ENCODE peak calls at places on chromosome 13, in eight cellular contexts. One of them, this sample, is unnamed.

GRCh38 chr13:101556676-101557121 is 104.2 kb downstream of the ITGBL1 start:
- DNase-seq in heart right ventricle: no peak
- DNase-seq in AG04450: no peak
- DNase-seq in CD4-positive, alpha-beta T cell: no peak
- DNase-seq in fibroblast of mammary gland: peak
- DNase-seq in body of pancreas: no peak
- DNase-seq in GM10248: no peak
- DNase-seq in uterus: no peak
- DNase-seq in this sample: no peak

GRCh38 chr13:100176781-100177389 is 88.0 kb downstream of the PCCA start:
- DNase-seq in uterus: no peak
- DNase-seq in AG04450: peak
- DNase-seq in GM10248: no peak
- DNase-seq in fibroblast of mammary gland: peak
- DNase-seq in CD4-positive, alpha-beta T cell: no peak
- DNase-seq in heart right ventricle: no peak
- DNase-seq in body of pancreas: no peak
- DNase-seq in this sample: no peak

GRCh38 chr13:79870123-79870522 is 389.2 kb downstream of the NDFIP2 start:
- DNase-seq in uterus: no peak
- DNase-seq in AG04450: no peak
- DNase-seq in CD4-positive, alpha-beta T cell: no peak
- DNase-seq in GM10248: no peak
- DNase-seq in fibroblast of mammary gland: peak
- DNase-seq in body of pancreas: no peak
- DNase-seq in heart right ventricle: no peak
- DNase-seq in this sample: no peak

GRCh38 chr13:27280009-27280646 is 9.5 kb downstream of the RASL11A start:
- DNase-seq in CD4-positive, alpha-beta T cell: no peak
- DNase-seq in heart right ventricle: no peak
- DNase-seq in GM10248: no peak
- DNase-seq in fibroblast of mammary gland: no peak
- DNase-seq in body of pancreas: no peak
- DNase-seq in AG04450: no peak
- DNase-seq in uterus: no peak
- DNase-seq in this sample: no peak

GRCh38 chr13:74299688-74300087 is 165.5 kb upstream of the KLF12 start:
- DNase-seq in uterus: no peak
- DNase-seq in AG04450: no peak
- DNase-seq in body of pancreas: no peak
- DNase-seq in CD4-positive, alpha-beta T cell: no peak
- DNase-seq in GM10248: no peak
- DNase-seq in fibroblast of mammary gland: no peak
- DNase-seq in heart right ventricle: no peak
- DNase-seq in this sample: no peak

GRCh38 chr13:44365008-44365407 is 8.6 kb upstream of the SERP2 start:
- DNase-seq in AG04450: peak
- DNase-seq in uterus: no peak
- DNase-seq in fibroblast of mammary gland: peak
- DNase-seq in body of pancreas: no peak
- DNase-seq in heart right ventricle: no peak
- DNase-seq in CD4-positive, alpha-beta T cell: no peak
- DNase-seq in GM10248: no peak
- DNase-seq in this sample: no peak

GRCh38 chr13:99725644-99726043 is 224.4 kb downstream of the TM9SF2 start:
- DNase-seq in body of pancreas: no peak
- DNase-seq in AG04450: no peak
- DNase-seq in heart right ventricle: no peak
- DNase-seq in CD4-positive, alpha-beta T cell: no peak
- DNase-seq in GM10248: no peak
- DNase-seq in uterus: no peak
- DNase-seq in fibroblast of mammary gland: no peak
- DNase-seq in this sample: no peak

GRCh38 chr13:63541336-63541735 is 2125.7 kb upstream of the PCDH20 start:
- DNase-seq in body of pancreas: no peak
- DNase-seq in AG04450: no peak
- DNase-seq in GM10248: no peak
- DNase-seq in uterus: no peak
- DNase-seq in heart right ventricle: no peak
- DNase-seq in CD4-positive, alpha-beta T cell: no peak
- DNase-seq in fibroblast of mammary gland: no peak
- DNase-seq in this sample: no peak

GRCh38 chr13:73715910-73716257 is 418.3 kb downstream of the KLF12 start:
- DNase-seq in GM10248: peak
- DNase-seq in fibroblast of mammary gland: no peak
- DNase-seq in body of pancreas: no peak
- DNase-seq in AG04450: no peak
- DNase-seq in uterus: no peak
- DNase-seq in CD4-positive, alpha-beta T cell: no peak
- DNase-seq in heart right ventricle: no peak
- DNase-seq in this sample: peak

GRCh38 chr13:76481738-76482137 is 404.5 kb downstream of the KCTD12 start:
- DNase-seq in CD4-positive, alpha-beta T cell: no peak
- DNase-seq in fibroblast of mammary gland: no peak
- DNase-seq in body of pancreas: no peak
- DNase-seq in AG04450: no peak
- DNase-seq in GM10248: no peak
- DNase-seq in uterus: no peak
- DNase-seq in heart right ventricle: no peak
- DNase-seq in this sample: no peak

GRCh38 chr13:113981611-113982295 is 7.9 kb upstream of the C13orf46 start:
- DNase-seq in GM10248: no peak
- DNase-seq in CD4-positive, alpha-beta T cell: no peak
- DNase-seq in fibroblast of mammary gland: no peak
- DNase-seq in body of pancreas: no peak
- DNase-seq in heart right ventricle: no peak
- DNase-seq in AG04450: no peak
- DNase-seq in uterus: peak
- DNase-seq in this sample: no peak

GRCh38 chr13:28268800-28269223 is 130.5 kb downstream of the PAN3 start:
- DNase-seq in uterus: no peak
- DNase-seq in body of pancreas: no peak
- DNase-seq in CD4-positive, alpha-beta T cell: no peak
- DNase-seq in GM10248: peak
- DNase-seq in AG04450: no peak
- DNase-seq in fibroblast of mammary gland: no peak
- DNase-seq in heart right ventricle: no peak
- DNase-seq in this sample: peak

GRCh38 chr13:102399791-102400618 is 1.8 kb downstream of the FGF14 start:
- DNase-seq in heart right ventricle: peak
- DNase-seq in AG04450: no peak
- DNase-seq in GM10248: peak
- DNase-seq in fibroblast of mammary gland: peak
- DNase-seq in uterus: no peak
- DNase-seq in body of pancreas: peak
- DNase-seq in CD4-positive, alpha-beta T cell: no peak
- DNase-seq in this sample: peak

GRCh38 chr13:74866151-74866550 is 615.8 kb downstream of the TBC1D4 start:
- DNase-seq in body of pancreas: no peak
- DNase-seq in fibroblast of mammary gland: no peak
- DNase-seq in GM10248: no peak
- DNase-seq in AG04450: no peak
- DNase-seq in uterus: no peak
- DNase-seq in heart right ventricle: no peak
- DNase-seq in CD4-positive, alpha-beta T cell: no peak
- DNase-seq in this sample: no peak

GRCh38 chr13:44141213-44141724 is 232.4 kb upstream of the SERP2 start:
- DNase-seq in CD4-positive, alpha-beta T cell: no peak
- DNase-seq in uterus: no peak
- DNase-seq in body of pancreas: no peak
- DNase-seq in heart right ventricle: no peak
- DNase-seq in fibroblast of mammary gland: no peak
- DNase-seq in AG04450: no peak
- DNase-seq in GM10248: peak
- DNase-seq in this sample: peak

GRCh38 chr13:80463673-80464352 is 122.9 kb upstream of the SPRY2 start:
- DNase-seq in CD4-positive, alpha-beta T cell: no peak
- DNase-seq in heart right ventricle: no peak
- DNase-seq in body of pancreas: no peak
- DNase-seq in uterus: no peak
- DNase-seq in AG04450: no peak
- DNase-seq in fibroblast of mammary gland: peak
- DNase-seq in GM10248: no peak
- DNase-seq in this sample: no peak

GRCh38 chr13:96898212-96898611 is 96.1 kb downstream of the OXGR1 start:
- DNase-seq in heart right ventricle: no peak
- DNase-seq in body of pancreas: no peak
- DNase-seq in AG04450: no peak
- DNase-seq in fibroblast of mammary gland: peak
- DNase-seq in uterus: no peak
- DNase-seq in CD4-positive, alpha-beta T cell: no peak
- DNase-seq in GM10248: no peak
- DNase-seq in this sample: no peak

GRCh38 chr13:77836423-77836822 is 82.2 kb downstream of the EDNRB start:
- DNase-seq in heart right ventricle: no peak
- DNase-seq in fibroblast of mammary gland: peak
- DNase-seq in uterus: no peak
- DNase-seq in body of pancreas: no peak
- DNase-seq in AG04450: no peak
- DNase-seq in GM10248: no peak
- DNase-seq in CD4-positive, alpha-beta T cell: no peak
- DNase-seq in this sample: no peak

GRCh38 chr13:75705395-75705794 is 69.3 kb downstream of the LMO7 start:
- DNase-seq in GM10248: no peak
- DNase-seq in fibroblast of mammary gland: peak
- DNase-seq in body of pancreas: no peak
- DNase-seq in heart right ventricle: no peak
- DNase-seq in CD4-positive, alpha-beta T cell: no peak
- DNase-seq in uterus: no peak
- DNase-seq in AG04450: no peak
- DNase-seq in this sample: no peak

GRCh38 chr13:109611912-109612691 is 174.3 kb downstream of the IRS2 start:
- DNase-seq in heart right ventricle: no peak
- DNase-seq in GM10248: no peak
- DNase-seq in CD4-positive, alpha-beta T cell: no peak
- DNase-seq in body of pancreas: no peak
- DNase-seq in fibroblast of mammary gland: no peak
- DNase-seq in uterus: no peak
- DNase-seq in AG04450: no peak
- DNase-seq in this sample: no peak

GRCh38 chr13:109608032-109608431 is 178.4 kb downstream of the IRS2 start:
- DNase-seq in AG04450: no peak
- DNase-seq in body of pancreas: no peak
- DNase-seq in uterus: no peak
- DNase-seq in fibroblast of mammary gland: no peak
- DNase-seq in CD4-positive, alpha-beta T cell: no peak
- DNase-seq in GM10248: no peak
- DNase-seq in heart right ventricle: no peak
- DNase-seq in this sample: no peak

GRCh38 chr13:109606404-109607028 is 179.9 kb downstream of the IRS2 start:
- DNase-seq in uterus: no peak
- DNase-seq in heart right ventricle: no peak
- DNase-seq in GM10248: no peak
- DNase-seq in fibroblast of mammary gland: no peak
- DNase-seq in CD4-positive, alpha-beta T cell: no peak
- DNase-seq in AG04450: no peak
- DNase-seq in body of pancreas: no peak
- DNase-seq in this sample: no peak

GRCh38 chr13:109608503-109608902 is 177.9 kb downstream of the IRS2 start:
- DNase-seq in GM10248: no peak
- DNase-seq in uterus: no peak
- DNase-seq in body of pancreas: no peak
- DNase-seq in AG04450: no peak
- DNase-seq in fibroblast of mammary gland: no peak
- DNase-seq in heart right ventricle: no peak
- DNase-seq in CD4-positive, alpha-beta T cell: no peak
- DNase-seq in this sample: no peak

GRCh38 chr13:109610517-109610916 is 175.9 kb downstream of the IRS2 start:
- DNase-seq in CD4-positive, alpha-beta T cell: peak
- DNase-seq in heart right ventricle: peak
- DNase-seq in AG04450: no peak
- DNase-seq in body of pancreas: peak
- DNase-seq in uterus: no peak
- DNase-seq in fibroblast of mammary gland: peak
- DNase-seq in GM10248: peak
- DNase-seq in this sample: no peak
- TF ChIP-seq CTCF in CD4-positive, alpha-beta T cell: peak
- TF ChIP-seq CTCF in heart right ventricle: no peak
- TF ChIP-seq CTCF in AG04450: peak
- TF ChIP-seq CTCF in body of pancreas: peak
- TF ChIP-seq CTCF in uterus: no peak
- TF ChIP-seq CTCF in fibroblast of mammary gland: peak
- TF ChIP-seq CTCF in GM10248: peak
- TF ChIP-seq CTCF in this sample: peak

GRCh38 chr13:21242236-21242635 is 65.8 kb downstream of the MRPL57 start:
- DNase-seq in GM10248: no peak
- DNase-seq in CD4-positive, alpha-beta T cell: no peak
- DNase-seq in body of pancreas: no peak
- DNase-seq in heart right ventricle: no peak
- DNase-seq in AG04450: no peak
- DNase-seq in fibroblast of mammary gland: no peak
- DNase-seq in uterus: no peak
- DNase-seq in this sample: no peak
- TF ChIP-seq CTCF in GM10248: no peak
- TF ChIP-seq CTCF in CD4-positive, alpha-beta T cell: no peak
- TF ChIP-seq CTCF in body of pancreas: no peak
- TF ChIP-seq CTCF in heart right ventricle: no peak
- TF ChIP-seq CTCF in AG04450: no peak
- TF ChIP-seq CTCF in fibroblast of mammary gland: no peak
- TF ChIP-seq CTCF in uterus: no peak
- TF ChIP-seq CTCF in this sample: no peak

GRCh38 chr13:37492741-37493514 is 105.6 kb downstream of the POSTN start:
- DNase-seq in GM10248: no peak
- DNase-seq in uterus: no peak
- DNase-seq in AG04450: peak
- DNase-seq in heart right ventricle: no peak
- DNase-seq in body of pancreas: no peak
- DNase-seq in CD4-positive, alpha-beta T cell: no peak
- DNase-seq in fibroblast of mammary gland: peak
- DNase-seq in this sample: no peak
- TF ChIP-seq CTCF in GM10248: no peak
- TF ChIP-seq CTCF in uterus: no peak
- TF ChIP-seq CTCF in AG04450: no peak
- TF ChIP-seq CTCF in heart right ventricle: no peak
- TF ChIP-seq CTCF in body of pancreas: no peak
- TF ChIP-seq CTCF in CD4-positive, alpha-beta T cell: no peak
- TF ChIP-seq CTCF in fibroblast of mammary gland: no peak
- TF ChIP-seq CTCF in this sample: no peak

GRCh38 chr13:40024578-40024952 is 369.1 kb downstream of the COG6 start:
- DNase-seq in fibroblast of mammary gland: peak
- DNase-seq in uterus: no peak
- DNase-seq in CD4-positive, alpha-beta T cell: no peak
- DNase-seq in body of pancreas: no peak
- DNase-seq in AG04450: no peak
- DNase-seq in GM10248: no peak
- DNase-seq in heart right ventricle: no peak
- DNase-seq in this sample: no peak

GRCh38 chr13:40024962-40025714 is 369.7 kb downstream of the COG6 start:
- DNase-seq in AG04450: no peak
- DNase-seq in body of pancreas: no peak
- DNase-seq in heart right ventricle: no peak
- DNase-seq in fibroblast of mammary gland: peak
- DNase-seq in GM10248: no peak
- DNase-seq in CD4-positive, alpha-beta T cell: no peak
- DNase-seq in uterus: no peak
- DNase-seq in this sample: no peak

GRCh38 chr13:40026741-40027140 is 371.3 kb downstream of the COG6 start:
- DNase-seq in AG04450: no peak
- DNase-seq in GM10248: peak
- DNase-seq in uterus: no peak
- DNase-seq in body of pancreas: no peak
- DNase-seq in heart right ventricle: no peak
- DNase-seq in fibroblast of mammary gland: no peak
- DNase-seq in CD4-positive, alpha-beta T cell: no peak
- DNase-seq in this sample: peak

GRCh38 chr13:40026174-40026585 is 370.7 kb downstream of the COG6 start:
- DNase-seq in AG04450: no peak
- DNase-seq in heart right ventricle: no peak
- DNase-seq in uterus: no peak
- DNase-seq in body of pancreas: no peak
- DNase-seq in fibroblast of mammary gland: peak
- DNase-seq in GM10248: peak
- DNase-seq in CD4-positive, alpha-beta T cell: peak
- DNase-seq in this sample: peak

GRCh38 chr13:40023608-40024577 is 368.4 kb downstream of the COG6 start:
- DNase-seq in fibroblast of mammary gland: peak
- DNase-seq in AG04450: no peak
- DNase-seq in CD4-positive, alpha-beta T cell: no peak
- DNase-seq in GM10248: no peak
- DNase-seq in uterus: no peak
- DNase-seq in body of pancreas: no peak
- DNase-seq in heart right ventricle: no peak
- DNase-seq in this sample: no peak
- TF ChIP-seq CTCF in fibroblast of mammary gland: no peak
- TF ChIP-seq CTCF in AG04450: no peak
- TF ChIP-seq CTCF in CD4-positive, alpha-beta T cell: no peak
- TF ChIP-seq CTCF in GM10248: no peak
- TF ChIP-seq CTCF in uterus: no peak
- TF ChIP-seq CTCF in body of pancreas: no peak
- TF ChIP-seq CTCF in heart right ventricle: no peak
- TF ChIP-seq CTCF in this sample: no peak